ENCODE peak calls at places on chromosomes 3 and 15, in six cellular contexts. One of them, this sample, is unnamed.

GRCh38 chr3:146783446-146783845 is 178.3 kb upstream of the PLSCR5 start:
- DNase-seq in colonic mucosa: no peak
- DNase-seq in GM12865: no peak
- DNase-seq in endodermal cell: no peak
- DNase-seq in GM12864: no peak
- DNase-seq in tibial artery: no peak
- DNase-seq in this sample: no peak

GRCh38 chr3:46702246-46703012 is 1.2 kb downstream of the TMIE start:
- DNase-seq in colonic mucosa: no peak
- DNase-seq in GM12865: no peak
- DNase-seq in endodermal cell: no peak
- DNase-seq in GM12864: no peak
- DNase-seq in tibial artery: no peak
- DNase-seq in this sample: no peak

GRCh38 chr15:45157974-45158373 is 28.2 kb downstream of the DUOX1 start:
- DNase-seq in colonic mucosa: no peak
- DNase-seq in GM12865: no peak
- DNase-seq in endodermal cell: no peak
- DNase-seq in GM12864: no peak
- DNase-seq in tibial artery: no peak
- DNase-seq in this sample: peak

GRCh38 chr3:139430467-139430866 is 41.0 kb upstream of the COPB2 start:
- DNase-seq in colonic mucosa: no peak
- DNase-seq in GM12865: no peak
- DNase-seq in endodermal cell: peak
- DNase-seq in GM12864: no peak
- DNase-seq in tibial artery: no peak
- DNase-seq in this sample: no peak

GRCh38 chr3:147406255-147407023 is at the start of gene ZIC4:
- DNase-seq in colonic mucosa: no peak
- DNase-seq in GM12865: no peak
- DNase-seq in endodermal cell: peak
- DNase-seq in GM12864: no peak
- DNase-seq in tibial artery: no peak
- DNase-seq in this sample: no peak

GRCh38 chr3:168951884-168952283 is 711.6 kb downstream of the MECOM start:
- DNase-seq in colonic mucosa: no peak
- DNase-seq in GM12865: no peak
- DNase-seq in endodermal cell: no peak
- DNase-seq in GM12864: no peak
- DNase-seq in tibial artery: no peak
- DNase-seq in this sample: no peak

GRCh38 chr3:160981217-160981938 is 123.8 kb downstream of the B3GALNT1 start:
- DNase-seq in colonic mucosa: no peak
- DNase-seq in GM12865: peak
- DNase-seq in endodermal cell: no peak
- DNase-seq in GM12864: peak
- DNase-seq in tibial artery: no peak
- DNase-seq in this sample: peak

GRCh38 chr3:151852074-151852811 is 21.2 kb upstream of the SUCNR1 start:
- DNase-seq in colonic mucosa: no peak
- DNase-seq in GM12865: no peak
- DNase-seq in endodermal cell: no peak
- DNase-seq in GM12864: no peak
- DNase-seq in tibial artery: no peak
- DNase-seq in this sample: no peak

GRCh38 chr3:184562146-184562861 is 719 bp downstream of the EPHB3 start:
- DNase-seq in colonic mucosa: no peak
- DNase-seq in GM12865: no peak
- DNase-seq in endodermal cell: peak
- DNase-seq in GM12864: no peak
- DNase-seq in tibial artery: no peak
- DNase-seq in this sample: no peak

GRCh38 chr3:33883538-33884203 is 85.2 kb downstream of the PDCD6IP start:
- DNase-seq in colonic mucosa: peak
- DNase-seq in GM12865: peak
- DNase-seq in endodermal cell: peak
- DNase-seq in GM12864: peak
- DNase-seq in tibial artery: no peak
- DNase-seq in this sample: peak

GRCh38 chr15:89400121-89400996 is 65.7 kb upstream of the POLG start:
- DNase-seq in colonic mucosa: no peak
- DNase-seq in GM12865: no peak
- DNase-seq in endodermal cell: peak
- DNase-seq in GM12864: no peak
- DNase-seq in tibial artery: no peak
- DNase-seq in this sample: no peak

GRCh38 chr3:53490131-53490474 is 4.3 kb upstream of the CACNA1D start:
- DNase-seq in colonic mucosa: no peak
- DNase-seq in GM12865: no peak
- DNase-seq in endodermal cell: no peak
- DNase-seq in GM12864: no peak
- DNase-seq in tibial artery: no peak
- DNase-seq in this sample: no peak

GRCh38 chr3:121883507-121883906 is 10.7 kb upstream of the SLC15A2 start:
- DNase-seq in colonic mucosa: no peak
- DNase-seq in GM12865: peak
- DNase-seq in endodermal cell: no peak
- DNase-seq in GM12864: peak
- DNase-seq in tibial artery: no peak
- DNase-seq in this sample: peak

GRCh38 chr15:99102332-99103235 is 2.3 kb upstream of the SYNM start:
- DNase-seq in colonic mucosa: no peak
- DNase-seq in GM12865: no peak
- DNase-seq in endodermal cell: peak
- DNase-seq in GM12864: no peak
- DNase-seq in tibial artery: no peak
- DNase-seq in this sample: no peak

GRCh38 chr3:69009559-69010410 is 3.7 kb downstream of the EOGT start:
- DNase-seq in colonic mucosa: no peak
- DNase-seq in GM12865: no peak
- DNase-seq in endodermal cell: peak
- DNase-seq in GM12864: no peak
- DNase-seq in tibial artery: no peak
- DNase-seq in this sample: no peak

GRCh38 chr3:17238029-17238428 is 353.3 kb downstream of the PLCL2 start:
- DNase-seq in colonic mucosa: no peak
- DNase-seq in GM12865: no peak
- DNase-seq in endodermal cell: no peak
- DNase-seq in GM12864: no peak
- DNase-seq in tibial artery: no peak
- DNase-seq in this sample: no peak

GRCh38 chr15:89569090-89569745 is 6.1 kb upstream of the TICRR start:
- DNase-seq in colonic mucosa: no peak
- DNase-seq in GM12865: no peak
- DNase-seq in endodermal cell: no peak
- DNase-seq in GM12864: no peak
- DNase-seq in tibial artery: no peak
- DNase-seq in this sample: no peak

GRCh38 chr15:45254405-45255293 is 2.6 kb downstream of the SLC28A2 start:
- DNase-seq in colonic mucosa: peak
- DNase-seq in GM12865: no peak
- DNase-seq in endodermal cell: no peak
- DNase-seq in GM12864: no peak
- DNase-seq in tibial artery: no peak
- DNase-seq in this sample: no peak

GRCh38 chr3:134666466-134666865 is 15.6 kb upstream of the KY start:
- DNase-seq in colonic mucosa: no peak
- DNase-seq in GM12865: no peak
- DNase-seq in endodermal cell: no peak
- DNase-seq in GM12864: no peak
- DNase-seq in tibial artery: no peak
- DNase-seq in this sample: peak

GRCh38 chr3:116474356-116475200 is 29.3 kb upstream of the LSAMP start:
- DNase-seq in colonic mucosa: no peak
- DNase-seq in GM12865: no peak
- DNase-seq in endodermal cell: peak
- DNase-seq in GM12864: no peak
- DNase-seq in tibial artery: no peak
- DNase-seq in this sample: no peak

GRCh38 chr3:46987485-46988401 is 8.3 kb downstream of the NBEAL2 start:
- DNase-seq in colonic mucosa: peak
- DNase-seq in GM12865: peak
- DNase-seq in endodermal cell: peak
- DNase-seq in GM12864: peak
- DNase-seq in tibial artery: no peak
- DNase-seq in this sample: peak

GRCh38 chr15:73926191-73927002 is at the start of gene LOXL1:
- DNase-seq in colonic mucosa: peak
- DNase-seq in GM12865: no peak
- DNase-seq in endodermal cell: peak
- DNase-seq in GM12864: no peak
- DNase-seq in tibial artery: peak
- DNase-seq in this sample: peak

GRCh38 chr15:42804739-42805138 is 67.8 kb upstream of the CDAN1 start:
- DNase-seq in colonic mucosa: no peak
- DNase-seq in GM12865: no peak
- DNase-seq in endodermal cell: no peak
- DNase-seq in GM12864: no peak
- DNase-seq in tibial artery: no peak
- DNase-seq in this sample: no peak

GRCh38 chr3:15287565-15288330 is 44.6 kb downstream of the SH3BP5 start:
- DNase-seq in colonic mucosa: no peak
- DNase-seq in GM12865: no peak
- DNase-seq in endodermal cell: no peak
- DNase-seq in GM12864: no peak
- DNase-seq in tibial artery: peak
- DNase-seq in this sample: peak

GRCh38 chr15:66833803-66834202 is 131.8 kb downstream of the SMAD6 start:
- DNase-seq in colonic mucosa: no peak
- DNase-seq in GM12865: no peak
- DNase-seq in endodermal cell: no peak
- DNase-seq in GM12864: no peak
- DNase-seq in tibial artery: no peak
- DNase-seq in this sample: no peak

GRCh38 chr3:151765685-151766084 is 32.0 kb downstream of the AADACL2 start:
- DNase-seq in colonic mucosa: no peak
- DNase-seq in GM12865: no peak
- DNase-seq in endodermal cell: no peak
- DNase-seq in GM12864: no peak
- DNase-seq in tibial artery: no peak
- DNase-seq in this sample: no peak

GRCh38 chr3:176167272-176167671 is 1030.0 kb downstream of the TBL1XR1 start:
- DNase-seq in colonic mucosa: no peak
- DNase-seq in GM12865: no peak
- DNase-seq in endodermal cell: no peak
- DNase-seq in GM12864: no peak
- DNase-seq in tibial artery: no peak
- DNase-seq in this sample: no peak

GRCh38 chr3:5213574-5213966 is 26.1 kb downstream of the EDEM1 start:
- DNase-seq in colonic mucosa: no peak
- DNase-seq in GM12865: no peak
- DNase-seq in endodermal cell: peak
- DNase-seq in GM12864: no peak
- DNase-seq in tibial artery: no peak
- DNase-seq in this sample: no peak

GRCh38 chr3:37309945-37310665 is 135.7 kb upstream of the LRRFIP2 start:
- DNase-seq in colonic mucosa: no peak
- DNase-seq in GM12865: no peak
- DNase-seq in endodermal cell: no peak
- DNase-seq in GM12864: no peak
- DNase-seq in tibial artery: no peak
- DNase-seq in this sample: no peak

GRCh38 chr3:37310666-37311050 is 136.3 kb upstream of the LRRFIP2 start:
- DNase-seq in colonic mucosa: no peak
- DNase-seq in GM12865: no peak
- DNase-seq in endodermal cell: no peak
- DNase-seq in GM12864: no peak
- DNase-seq in tibial artery: no peak
- DNase-seq in this sample: no peak

GRCh38 chr3:37307321-37307720 is 132.9 kb upstream of the LRRFIP2 start:
- DNase-seq in colonic mucosa: no peak
- DNase-seq in GM12865: no peak
- DNase-seq in endodermal cell: no peak
- DNase-seq in GM12864: no peak
- DNase-seq in tibial artery: no peak
- DNase-seq in this sample: no peak

DNA sequence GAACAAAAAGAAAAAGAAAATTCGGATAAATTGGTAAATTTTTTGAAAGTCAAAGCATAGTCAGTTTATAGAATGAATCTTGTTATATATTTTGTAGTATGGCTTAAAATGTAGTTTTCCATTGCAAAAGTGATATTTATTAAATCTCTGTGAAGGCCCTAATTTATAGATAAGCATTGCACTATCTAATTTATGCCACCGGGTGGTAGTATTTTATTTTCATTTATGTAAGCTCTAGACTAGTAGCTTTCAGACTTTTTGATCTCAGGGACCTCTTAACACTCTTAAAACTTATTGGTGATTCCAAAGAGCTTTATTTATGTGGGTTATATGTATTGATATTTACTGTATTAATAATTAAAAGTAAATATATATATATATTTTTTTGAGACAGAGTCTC is 133.9 kb upstream of the LRRFIP2 start:
- DNase-seq in colonic mucosa: no peak
- DNase-seq in GM12865: peak
- DNase-seq in endodermal cell: no peak
- DNase-seq in GM12864: no peak
- DNase-seq in tibial artery: no peak
- DNase-seq in this sample: peak
- TF ChIP-seq CTCF in colonic mucosa: peak
- TF ChIP-seq CTCF in GM12865: peak
- TF ChIP-seq CTCF in endodermal cell: peak
- TF ChIP-seq CTCF in GM12864: no peak
- TF ChIP-seq CTCF in tibial artery: peak
- TF ChIP-seq CTCF in this sample: peak

GRCh38 chr3:162489853-162490252 is 993.2 kb downstream of the OTOL1 start:
- DNase-seq in colonic mucosa: no peak
- DNase-seq in GM12865: no peak
- DNase-seq in endodermal cell: no peak
- DNase-seq in GM12864: no peak
- DNase-seq in tibial artery: no peak
- DNase-seq in this sample: peak
- TF ChIP-seq CTCF in colonic mucosa: no peak
- TF ChIP-seq CTCF in GM12865: no peak
- TF ChIP-seq CTCF in endodermal cell: peak
- TF ChIP-seq CTCF in GM12864: no peak
- TF ChIP-seq CTCF in tibial artery: no peak
- TF ChIP-seq CTCF in this sample: no peak

GRCh38 chr15:33975023-33975565 is 6.8 kb downstream of the CHRM5 start:
- DNase-seq in colonic mucosa: no peak
- DNase-seq in GM12865: no peak
- DNase-seq in endodermal cell: no peak
- DNase-seq in GM12864: no peak
- DNase-seq in tibial artery: no peak
- DNase-seq in this sample: peak
- TF ChIP-seq CTCF in colonic mucosa: no peak
- TF ChIP-seq CTCF in GM12865: no peak
- TF ChIP-seq CTCF in endodermal cell: no peak
- TF ChIP-seq CTCF in GM12864: no peak
- TF ChIP-seq CTCF in tibial artery: no peak
- TF ChIP-seq CTCF in this sample: no peak

DNA sequence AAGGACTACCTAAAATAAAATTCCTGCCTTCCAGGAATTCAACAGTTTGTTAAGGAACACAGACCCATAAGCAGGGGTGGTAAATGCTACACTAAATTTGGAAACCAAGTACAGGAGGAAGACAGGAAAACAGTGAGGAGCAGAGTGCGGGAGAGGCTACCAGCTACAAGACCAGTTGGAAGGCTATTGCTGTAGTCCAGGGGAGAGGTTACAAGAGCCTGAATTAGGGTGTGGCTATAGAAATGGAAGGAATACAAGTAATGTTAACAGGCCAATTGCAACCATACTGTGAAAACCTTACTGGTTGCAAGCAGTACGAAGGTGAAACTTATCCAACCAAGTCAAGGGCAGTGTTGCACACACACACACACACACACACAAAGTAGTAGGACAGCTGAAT is 885 bp upstream of the ARMC8 start:
- DNase-seq in colonic mucosa: no peak
- DNase-seq in GM12865: no peak
- DNase-seq in endodermal cell: no peak
- DNase-seq in GM12864: no peak
- DNase-seq in tibial artery: no peak
- DNase-seq in this sample: peak
- TF ChIP-seq CTCF in colonic mucosa: no peak
- TF ChIP-seq CTCF in GM12865: no peak
- TF ChIP-seq CTCF in endodermal cell: no peak
- TF ChIP-seq CTCF in GM12864: no peak
- TF ChIP-seq CTCF in tibial artery: no peak
- TF ChIP-seq CTCF in this sample: no peak

This sample was measured in NB4.